ENCODE peak calls at places on chromosome 21, in seven cellular contexts. J is body of pancreas, Q is thyroid gland, K is IMR-90, H is transverse colon, D is A549, M is adrenal gland. R is an unnamed sample.

GRCh38 chr21:44418876-44419230 is 36.5 kb upstream of the LRRC3 start:
- DNase-seq in J (no peak), Q (no peak), K (no peak), H (no peak), D (no peak), M (peak), R (no peak)

GRCh38 chr21:33481314-33481943 is 1.7 kb upstream of the TMEM50B start:
- DNase-seq in J (no peak), Q (peak), K (no peak), H (no peak), D (no peak), M (peak), R (no peak)

GRCh38 chr21:38144193-38144592 is 112.6 kb upstream of the KCNJ15 start:
- DNase-seq in J (no peak), Q (no peak), K (no peak), H (no peak), D (no peak), M (no peak), R (no peak)

GRCh38 chr21:28745131-28746055 is 247.3 kb downstream of the LTN1 start:
- DNase-seq in J (peak), Q (peak), K (peak), H (peak), D (peak), M (peak), R (peak)

GRCh38 chr21:36461918-36462486 is 17.9 kb downstream of the CLDN14 start:
- DNase-seq in J (peak), Q (no peak), K (no peak), H (peak), D (no peak), M (no peak), R (no peak)

GRCh38 chr21:37593015-37593414 is 226.4 kb downstream of the DYRK1A start:
- DNase-seq in J (no peak), Q (no peak), K (no peak), H (no peak), D (no peak), M (no peak), R (no peak)

GRCh38 chr21:14620152-14620551 is 74.0 kb upstream of the SAMSN1 start:
- DNase-seq in J (no peak), Q (no peak), K (no peak), H (no peak), D (no peak), M (no peak), R (no peak)

GRCh38 chr21:39788383-39788782 is 43.4 kb downstream of the IGSF5 start:
- DNase-seq in J (peak), Q (peak), K (peak), H (peak), D (peak), M (peak), R (peak)

GRCh38 chr21:21668198-21668597 is 670.0 kb downstream of the NCAM2 start:
- DNase-seq in J (no peak), Q (no peak), K (no peak), H (no peak), D (no peak), M (no peak), R (no peak)

GRCh38 chr21:37828515-37828914 is 87.7 kb downstream of the KCNJ6 start:
- DNase-seq in J (no peak), Q (no peak), K (no peak), H (no peak), D (no peak), M (no peak), R (no peak)

GRCh38 chr21:42526379-42526727 is 12.7 kb downstream of the SLC37A1 start:
- DNase-seq in J (peak), Q (peak), K (no peak), H (peak), D (no peak), M (peak), R (peak)

GRCh38 chr21:44436958-44437357 is 18.4 kb upstream of the LRRC3 start:
- DNase-seq in J (no peak), Q (no peak), K (no peak), H (no peak), D (no peak), M (peak), R (peak)

GRCh38 chr21:45822429-45823099 is 159.0 kb upstream of the COL6A1 start:
- DNase-seq in J (no peak), Q (no peak), K (no peak), H (no peak), D (no peak), M (no peak), R (no peak)
- H3K27ac ChIP-seq in J (no peak), Q (no peak), K (no peak), H (no peak), D (no peak), M (no peak), R (no peak)

GRCh38 chr21:34987673-34988072 is 61.4 kb downstream of the RUNX1 start:
- DNase-seq in J (no peak), Q (no peak), K (no peak), H (no peak), D (no peak), M (no peak), R (no peak)

GRCh38 chr21:34988625-34989024 is 60.5 kb downstream of the RUNX1 start:
- DNase-seq in J (no peak), Q (no peak), K (no peak), H (no peak), D (no peak), M (no peak), R (no peak)

GRCh38 chr21:34988139-34988538 is 61.0 kb downstream of the RUNX1 start:
- DNase-seq in J (no peak), Q (no peak), K (no peak), H (no peak), D (no peak), M (no peak), R (no peak)

GRCh38 chr21:34984356-34984755 is 64.7 kb downstream of the RUNX1 start:
- DNase-seq in J (no peak), Q (no peak), K (no peak), H (no peak), D (no peak), M (no peak), R (no peak)

DNA sequence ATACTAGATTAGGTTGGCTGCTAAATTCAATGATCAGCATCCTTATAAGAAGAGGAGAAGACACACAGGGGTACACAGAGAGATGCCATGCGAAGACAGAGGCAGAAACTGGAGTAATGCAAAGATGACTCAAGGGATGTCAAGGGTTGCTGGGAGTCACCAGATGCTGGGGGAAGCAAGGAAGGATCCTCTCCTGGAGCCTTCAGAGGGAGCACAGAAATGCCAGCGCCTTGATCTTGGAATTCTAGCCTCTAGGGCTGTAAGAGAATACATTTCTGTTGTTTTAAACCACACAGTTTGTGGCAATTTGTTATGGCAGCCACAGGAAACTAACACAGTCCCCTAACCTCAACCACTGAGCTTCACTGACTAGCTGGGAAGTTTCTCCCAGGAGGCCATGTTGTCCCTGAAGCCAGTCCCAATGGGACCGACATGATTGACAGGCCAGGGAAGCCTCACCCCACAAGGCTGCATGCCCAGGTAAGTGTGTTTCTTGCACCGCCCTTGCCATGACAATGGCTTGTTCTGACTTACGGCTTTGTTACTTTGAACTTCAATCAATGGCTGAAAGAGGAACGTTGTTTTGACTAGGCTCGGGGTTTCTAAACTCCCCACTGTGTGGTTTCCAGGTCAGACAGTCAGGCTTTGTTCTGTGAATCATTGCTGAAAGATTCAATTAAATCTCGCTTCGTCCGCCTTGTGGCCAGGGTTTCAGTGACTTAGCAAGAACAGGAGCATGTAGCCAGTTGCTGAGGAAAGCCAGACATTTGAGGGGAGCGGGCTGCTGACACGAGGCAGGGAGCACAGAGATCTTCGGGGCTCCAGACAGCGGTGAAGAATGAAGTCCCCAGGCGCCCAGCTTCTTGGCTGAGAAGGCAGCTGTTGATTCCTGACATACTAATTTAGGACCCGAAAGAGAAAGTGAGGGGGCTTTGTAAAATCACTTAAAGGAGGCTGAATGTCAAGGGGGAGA is 62.3 kb downstream of the RUNX1 start:
- DNase-seq in J (peak), Q (no peak), K (peak), H (no peak), D (no peak), M (no peak), R (no peak)
- TF ChIP-seq POLR2A in J (no peak), Q (no peak), K (no peak), H (no peak), D (no peak), M (no peak), R (no peak)

GRCh38 chr21:46092026-46092764 is 5.7 kb upstream of the COL6A2 start:
- DNase-seq in J (peak), Q (peak), K (peak), H (peak), D (no peak), M (no peak), R (peak)

GRCh38 chr21:46094401-46095105 is 3.4 kb upstream of the COL6A2 start:
- DNase-seq in J (no peak), Q (no peak), K (no peak), H (no peak), D (no peak), M (no peak), R (no peak)

GRCh38 chr21:46095106-46095719 is 2.7 kb upstream of the COL6A2 start:
- DNase-seq in J (no peak), Q (no peak), K (no peak), H (no peak), D (no peak), M (no peak), R (no peak)

GRCh38 chr21:46092811-46093667 is 4.9 kb upstream of the COL6A2 start:
- DNase-seq in J (no peak), Q (no peak), K (no peak), H (no peak), D (no peak), M (no peak), R (no peak)

GRCh38 chr21:46093668-46094400 is 4.1 kb upstream of the COL6A2 start:
- DNase-seq in J (no peak), Q (no peak), K (no peak), H (no peak), D (no peak), M (no peak), R (no peak)
- H3K27ac ChIP-seq in J (no peak), Q (no peak), K (peak), H (peak), D (no peak), M (no peak), R (peak)

GRCh38 chr21:15729674-15730483 is at the start of gene USP25:
- DNase-seq in J (peak), Q (peak), K (peak), H (peak), D (peak), M (peak), R (peak)
- TF ChIP-seq POLR2A in J (peak), Q (peak), K (peak), H (peak), D (peak), M (peak), R (peak)

R was measured in heart left ventricle.